ENCODE peak calls at places on chromosomes 16 and 17, in five cellular contexts. E is SIG-M5, W is T follicular helper cell, L is OCI-LY7, V is NCI-H2029. C is an unnamed sample.

GRCh38 chr17:68624381-68624780 is 23.2 kb upstream of the FAM20A start:
- DNase-seq in E (no peak), W (no peak), L (no peak), V (no peak), C (no peak)

GRCh38 chr17:57178839-57179238 is 77.5 kb upstream of the MSI2 start:
- DNase-seq in E (no peak), W (no peak), L (no peak), V (no peak), C (no peak)

GRCh38 chr17:28533091-28533670 is 19.2 kb downstream of the UNC119 start:
- DNase-seq in E (no peak), W (no peak), L (no peak), V (no peak), C (no peak)

GRCh38 chr16:86960266-86960665 is 356.9 kb downstream of the C16orf95 start:
- DNase-seq in E (no peak), W (no peak), L (no peak), V (no peak), C (no peak)

GRCh38 chr17:28547623-28548416 is 4.6 kb downstream of the UNC119 start:
- DNase-seq in E (no peak), W (peak; percentile 15), L (peak; percentile 81), V (no peak), C (peak; percentile 94)

GRCh38 chr16:87375426-87376135 is 8.0 kb downstream of the FBXO31 start:
- DNase-seq in E (no peak), W (no peak), L (no peak), V (no peak), C (no peak)

GRCh38 chr16:66399031-66399430 is 28.1 kb upstream of the BEAN1 start:
- DNase-seq in E (no peak), W (no peak), L (no peak), V (no peak), C (no peak)

GRCh38 chr17:2595736-2596135 is 2.3 kb downstream of the PAFAH1B1 start:
- DNase-seq in E (no peak), W (no peak), L (peak; percentile 16), V (no peak), C (peak; percentile 10)

GRCh38 chr16:86575095-86575685 is 3.2 kb upstream of the FOXL1 start:
- DNase-seq in E (no peak), W (no peak), L (no peak), V (no peak), C (no peak)

GRCh38 chr17:48830840-48831548 is at the start of gene CALCOCO2:
- DNase-seq in E (peak; percentile 56), W (peak; percentile 73), L (peak; percentile 95), V (peak; percentile 90), C (peak; percentile 97)

GRCh38 chr17:27647755-27648154 is 16.8 kb downstream of the LGALS9 start:
- DNase-seq in E (no peak), W (no peak), L (no peak), V (no peak), C (no peak)

GRCh38 chr17:14205380-14205779 is 31.3 kb downstream of the CDRT15 start:
- DNase-seq in E (no peak), W (no peak), L (no peak), V (no peak), C (no peak)

GRCh38 chr16:17460890-17461289 is 9.9 kb downstream of the XYLT1 start:
- DNase-seq in E (no peak), W (no peak), L (peak; percentile 36), V (no peak), C (no peak)

GRCh38 chr16:75244225-75244792 is 7.1 kb downstream of the BCAR1 start:
- DNase-seq in E (no peak), W (no peak), L (no peak), V (no peak), C (peak; percentile 17)

GRCh38 chr17:50161911-50162288 is 3.9 kb upstream of the SGCA start:
- DNase-seq in E (no peak), W (no peak), L (no peak), V (no peak), C (no peak)

GRCh38 chr17:18093616-18094408 is 6.1 kb downstream of the DRG2 start:
- DNase-seq in E (no peak), W (no peak), L (peak; percentile 22), V (peak; percentile 75), C (peak; percentile 51)

GRCh38 chr17:1647802-1648581 is 1.7 kb downstream of the RILP start:
- DNase-seq in E (no peak), W (no peak), L (no peak), V (no peak), C (peak; percentile 57)

GRCh38 chr16:80610489-80611156 is 69.8 kb downstream of the DYNLRB2 start:
- DNase-seq in E (no peak), W (no peak), L (no peak), V (no peak), C (peak; percentile 16)

GRCh38 chr16:69796285-69797118 is 34.4 kb downstream of the WWP2 start:
- DNase-seq in E (no peak), W (no peak), L (peak; percentile 70), V (no peak), C (peak; percentile 71)

GRCh38 chr16:85187447-85187846 is 75.2 kb upstream of the CIBAR2 start:
- DNase-seq in E (no peak), W (no peak), L (no peak), V (no peak), C (no peak)

GRCh38 chr16:51407921-51408320 is 256.9 kb upstream of the SALL1 start:
- DNase-seq in E (no peak), W (no peak), L (no peak), V (no peak), C (no peak)

GRCh38 chr17:73533127-73533526 is 111.1 kb downstream of the SDK2 start:
- DNase-seq in E (no peak), W (no peak), L (no peak), V (peak; percentile 26), C (no peak)

GRCh38 chr17:45101883-45102811 is 30.2 kb downstream of the PLCD3 start:
- DNase-seq in E (no peak), W (no peak), L (no peak), V (no peak), C (no peak)

GRCh38 chr17:7393613-7394451 is 493 bp downstream of the PLSCR3 start:
- DNase-seq in E (no peak), W (peak; percentile 59), L (peak; percentile 69), V (no peak), C (peak; percentile 61)

GRCh38 chr17:81419333-81419885 is 24.2 kb downstream of the BAHCC1 start:
- DNase-seq in E (no peak), W (no peak), L (no peak), V (peak; percentile 70), C (no peak)

GRCh38 chr16:18041864-18042834 is 294.4 kb downstream of the NPIPA8 start:
- DNase-seq in E (no peak), W (no peak), L (no peak), V (no peak), C (no peak)

GRCh38 chr17:78383725-78384471 is 5.4 kb downstream of the PGS1 start:
- DNase-seq in E (no peak), W (no peak), L (peak; percentile 26), V (no peak), C (no peak)

GRCh38 chr16:63461248-63461841 is 1425.1 kb upstream of the CDH8 start:
- DNase-seq in E (no peak), W (no peak), L (peak; percentile 45), V (peak; percentile 22), C (peak; percentile 74)

GRCh38 chr17:58337600-58338453 is 9.2 kb upstream of the TSPOAP1 start:
- DNase-seq in E (peak; percentile 94), W (peak; percentile 81), L (peak; percentile 96), V (no peak), C (peak; percentile 97)

GRCh38 chr17:50259484-50260324 is 14.6 kb upstream of the TMEM92 start:
- DNase-seq in E (no peak), W (no peak), L (no peak), V (no peak), C (no peak)

GRCh38 chr16:4336701-4337539 is 14.2 kb downstream of the PAM16 start:
- DNase-seq in E (no peak), W (no peak), L (no peak), V (no peak), C (no peak)

GRCh38 chr16:2213817-2214720 is 571 bp downstream of the PGP start:
- DNase-seq in E (no peak), W (no peak), L (peak; percentile 38), V (no peak), C (peak; percentile 59)

GRCh38 chr17:71792966-71793365 is 327.9 kb upstream of the SOX9 start:
- DNase-seq in E (no peak), W (no peak), L (no peak), V (no peak), C (no peak)

GRCh38 chr17:56125830-56126819 is 27.1 kb upstream of the ANKFN1 start:
- DNase-seq in E (no peak), W (no peak), L (peak; percentile 10), V (no peak), C (peak; percentile 82)

GRCh38 chr17:14715531-14715930 is 414.6 kb downstream of the HS3ST3B1 start:
- DNase-seq in E (no peak), W (no peak), L (no peak), V (no peak), C (no peak)

GRCh38 chr16:86608301-86608747 is 30.0 kb downstream of the FOXL1 start:
- DNase-seq in E (no peak), W (no peak), L (no peak), V (no peak), C (no peak)

GRCh38 chr16:85898521-85899442 is at the start of gene IRF8:
- DNase-seq in E (no peak), W (peak; percentile 21), L (peak; percentile 92), V (peak; percentile 22), C (no peak)

GRCh38 chr17:80279895-80280294 is 19.2 kb downstream of the RNF213 start:
- DNase-seq in E (no peak), W (no peak), L (no peak), V (no peak), C (no peak)

GRCh38 chr17:79531191-79531590 is 79.7 kb downstream of the RBFOX3 start:
- DNase-seq in E (no peak), W (no peak), L (no peak), V (no peak), C (no peak)